ENCODE peak calls at places on chromosomes 16 and 17, in seven cellular contexts. One of them, this sample, is unnamed.

GRCh38 chr17:70184770-70185169 is 15.4 kb downstream of the KCNJ2 start:
- DNase-seq in A673: no peak
- DNase-seq in hepatocyte: peak; percentile 34
- DNase-seq in Panc1: no peak
- DNase-seq in bronchial epithelial cell: peak; percentile 92
- DNase-seq in AG04450: no peak
- DNase-seq in dorsolateral prefrontal cortex: no peak
- DNase-seq in this sample: no peak

GRCh38 chr17:4440690-4441686 is 7.2 kb downstream of the SPNS3 start:
- DNase-seq in AG04450: no peak
- DNase-seq in A673: no peak
- DNase-seq in Panc1: no peak
- DNase-seq in dorsolateral prefrontal cortex: no peak
- DNase-seq in hepatocyte: no peak
- DNase-seq in bronchial epithelial cell: no peak
- DNase-seq in this sample: no peak

GRCh38 chr16:70523621-70524405 is at the start of gene SF3B3:
- DNase-seq in AG04450: no peak
- DNase-seq in hepatocyte: peak; percentile 71
- DNase-seq in dorsolateral prefrontal cortex: peak; percentile 67
- DNase-seq in A673: peak; percentile 83
- DNase-seq in Panc1: peak; percentile 42
- DNase-seq in bronchial epithelial cell: peak; percentile 39
- DNase-seq in this sample: peak; percentile 30

GRCh38 chr17:77615672-77616242 is 342.7 kb upstream of the TNRC6C start:
- DNase-seq in A673: no peak
- DNase-seq in AG04450: no peak
- DNase-seq in Panc1: no peak
- DNase-seq in dorsolateral prefrontal cortex: no peak
- DNase-seq in hepatocyte: no peak
- DNase-seq in bronchial epithelial cell: no peak
- DNase-seq in this sample: no peak

GRCh38 chr17:61201211-61201610 is 198.4 kb upstream of the TBX2 start:
- DNase-seq in AG04450: peak; percentile 97
- DNase-seq in Panc1: peak; percentile 60
- DNase-seq in dorsolateral prefrontal cortex: no peak
- DNase-seq in bronchial epithelial cell: peak; percentile 38
- DNase-seq in A673: no peak
- DNase-seq in hepatocyte: peak; percentile 42
- DNase-seq in this sample: peak; percentile 93

GRCh38 chr17:81044764-81045589 is 10.0 kb downstream of the BAIAP2 start:
- DNase-seq in Panc1: no peak
- DNase-seq in bronchial epithelial cell: no peak
- DNase-seq in A673: peak; percentile 33
- DNase-seq in dorsolateral prefrontal cortex: no peak
- DNase-seq in AG04450: no peak
- DNase-seq in hepatocyte: peak; percentile 75
- DNase-seq in this sample: peak; percentile 39

GRCh38 chr17:5203908-5204294 is 12.2 kb upstream of the ZNF594 start:
- DNase-seq in Panc1: peak; percentile 70
- DNase-seq in dorsolateral prefrontal cortex: no peak
- DNase-seq in A673: no peak
- DNase-seq in AG04450: peak; percentile 20
- DNase-seq in bronchial epithelial cell: peak; percentile 68
- DNase-seq in hepatocyte: no peak
- DNase-seq in this sample: no peak

GRCh38 chr17:80718428-80718827 is 173.8 kb downstream of the RPTOR start:
- DNase-seq in Panc1: no peak
- DNase-seq in bronchial epithelial cell: no peak
- DNase-seq in A673: peak; percentile 46
- DNase-seq in hepatocyte: no peak
- DNase-seq in AG04450: no peak
- DNase-seq in dorsolateral prefrontal cortex: no peak
- DNase-seq in this sample: no peak

GRCh38 chr17:78787444-78787843 is 5.4 kb upstream of the CYTH1 start:
- DNase-seq in AG04450: no peak
- DNase-seq in bronchial epithelial cell: peak; percentile 54
- DNase-seq in A673: no peak
- DNase-seq in dorsolateral prefrontal cortex: no peak
- DNase-seq in Panc1: no peak
- DNase-seq in hepatocyte: no peak
- DNase-seq in this sample: no peak

GRCh38 chr17:1604831-1605528 is 23.7 kb downstream of the SLC43A2 start:
- DNase-seq in AG04450: no peak
- DNase-seq in hepatocyte: peak; percentile 7
- DNase-seq in bronchial epithelial cell: no peak
- DNase-seq in dorsolateral prefrontal cortex: no peak
- DNase-seq in Panc1: no peak
- DNase-seq in A673: no peak
- DNase-seq in this sample: no peak

GRCh38 chr17:60333628-60334031 is 58.3 kb downstream of the USP32 start:
- DNase-seq in AG04450: no peak
- DNase-seq in bronchial epithelial cell: no peak
- DNase-seq in A673: no peak
- DNase-seq in dorsolateral prefrontal cortex: no peak
- DNase-seq in Panc1: no peak
- DNase-seq in hepatocyte: no peak
- DNase-seq in this sample: no peak

GRCh38 chr17:17042851-17043667 is 802 bp downstream of the MPRIP start:
- DNase-seq in dorsolateral prefrontal cortex: no peak
- DNase-seq in Panc1: no peak
- DNase-seq in AG04450: no peak
- DNase-seq in bronchial epithelial cell: peak; percentile 63
- DNase-seq in hepatocyte: no peak
- DNase-seq in A673: no peak
- DNase-seq in this sample: no peak

GRCh38 chr16:7722761-7723160 is 390.1 kb downstream of the RBFOX1 start:
- DNase-seq in hepatocyte: peak; percentile 71
- DNase-seq in AG04450: no peak
- DNase-seq in dorsolateral prefrontal cortex: no peak
- DNase-seq in A673: no peak
- DNase-seq in bronchial epithelial cell: no peak
- DNase-seq in Panc1: no peak
- DNase-seq in this sample: no peak

GRCh38 chr17:64773836-64774761 is 112.0 kb upstream of the SMURF2 start:
- DNase-seq in AG04450: peak; percentile 18
- DNase-seq in A673: peak; percentile 77
- DNase-seq in bronchial epithelial cell: peak; percentile 62
- DNase-seq in dorsolateral prefrontal cortex: no peak
- DNase-seq in Panc1: no peak
- DNase-seq in hepatocyte: peak; percentile 89
- DNase-seq in this sample: peak; percentile 7

GRCh38 chr16:70730016-70730415 is 44.2 kb upstream of the MTSS2 start:
- DNase-seq in AG04450: no peak
- DNase-seq in A673: no peak
- DNase-seq in dorsolateral prefrontal cortex: no peak
- DNase-seq in hepatocyte: no peak
- DNase-seq in Panc1: no peak
- DNase-seq in bronchial epithelial cell: no peak
- DNase-seq in this sample: no peak

GRCh38 chr17:32871736-32872135 is 5.2 kb downstream of the MYO1D start:
- DNase-seq in dorsolateral prefrontal cortex: no peak
- DNase-seq in A673: no peak
- DNase-seq in bronchial epithelial cell: no peak
- DNase-seq in hepatocyte: no peak
- DNase-seq in AG04450: no peak
- DNase-seq in Panc1: no peak
- DNase-seq in this sample: no peak

GRCh38 chr17:42677921-42678781 is 1.4 kb upstream of the PLEKHH3 start:
- DNase-seq in bronchial epithelial cell: peak; percentile 58
- DNase-seq in dorsolateral prefrontal cortex: peak; percentile 86
- DNase-seq in hepatocyte: peak; percentile 93
- DNase-seq in AG04450: no peak
- DNase-seq in A673: peak; percentile 83
- DNase-seq in Panc1: no peak
- DNase-seq in this sample: no peak

GRCh38 chr16:23339781-23340180 is 37.7 kb downstream of the SCNN1B start:
- DNase-seq in AG04450: no peak
- DNase-seq in hepatocyte: no peak
- DNase-seq in dorsolateral prefrontal cortex: no peak
- DNase-seq in bronchial epithelial cell: peak; percentile 47
- DNase-seq in A673: no peak
- DNase-seq in Panc1: no peak
- DNase-seq in this sample: no peak

GRCh38 chr16:49453001-49453400 is 79.4 kb downstream of the C16orf78 start:
- DNase-seq in hepatocyte: no peak
- DNase-seq in A673: no peak
- DNase-seq in bronchial epithelial cell: no peak
- DNase-seq in AG04450: no peak
- DNase-seq in dorsolateral prefrontal cortex: no peak
- DNase-seq in Panc1: no peak
- DNase-seq in this sample: no peak

GRCh38 chr16:4728676-4729075 is 5.4 kb downstream of the ANKS3 start:
- DNase-seq in A673: no peak
- DNase-seq in Panc1: no peak
- DNase-seq in bronchial epithelial cell: no peak
- DNase-seq in AG04450: no peak
- DNase-seq in hepatocyte: no peak
- DNase-seq in dorsolateral prefrontal cortex: no peak
- DNase-seq in this sample: no peak

DNA sequence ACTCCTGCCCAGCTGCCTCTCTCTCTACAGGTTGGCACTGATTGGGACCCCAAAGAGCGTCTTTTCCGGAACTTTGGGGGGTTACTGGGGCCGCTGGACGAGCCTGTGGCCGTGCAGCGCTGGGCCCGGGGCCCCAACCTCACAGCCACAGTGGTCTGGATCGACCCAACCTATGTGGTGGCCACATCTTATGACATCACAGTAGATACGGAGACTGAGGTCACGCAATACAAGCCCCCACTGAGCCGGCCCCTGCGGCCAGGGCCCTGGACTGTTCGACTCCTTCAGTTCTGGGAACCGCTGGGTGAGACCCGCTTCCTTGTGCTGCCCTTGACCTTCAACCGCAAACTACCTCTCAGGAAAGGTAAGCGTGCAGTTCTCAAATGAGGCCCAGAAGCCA is 12.3 kb downstream of the XYLT2 start:
- DNase-seq in Panc1: no peak
- DNase-seq in bronchial epithelial cell: no peak
- DNase-seq in A673: no peak
- DNase-seq in dorsolateral prefrontal cortex: no peak
- DNase-seq in AG04450: no peak
- DNase-seq in hepatocyte: no peak
- DNase-seq in this sample: no peak
- TF ChIP-seq CTCF in Panc1: no peak
- TF ChIP-seq CTCF in bronchial epithelial cell: no peak
- TF ChIP-seq CTCF in A673: no peak
- TF ChIP-seq CTCF in dorsolateral prefrontal cortex: no peak
- TF ChIP-seq CTCF in AG04450: no peak
- TF ChIP-seq CTCF in hepatocyte: no peak
- TF ChIP-seq CTCF in this sample: no peak

GRCh38 chr16:27549857-27550581 is at the start of the genes GTF3C1 and KATNIP:
- DNase-seq in Panc1: peak; percentile 92
- DNase-seq in AG04450: peak; percentile 96
- DNase-seq in hepatocyte: peak; percentile 100
- DNase-seq in dorsolateral prefrontal cortex: peak; percentile 100
- DNase-seq in A673: peak; percentile 99
- DNase-seq in bronchial epithelial cell: peak; percentile 91
- DNase-seq in this sample: peak; percentile 97
- TF ChIP-seq CTCF in Panc1: no peak
- TF ChIP-seq CTCF in AG04450: no peak
- TF ChIP-seq CTCF in hepatocyte: no peak
- TF ChIP-seq CTCF in dorsolateral prefrontal cortex: no peak
- TF ChIP-seq CTCF in A673: no peak
- TF ChIP-seq CTCF in bronchial epithelial cell: no peak
- TF ChIP-seq CTCF in this sample: no peak

GRCh38 chr17:44095647-44096496 is 25.3 kb downstream of the G6PC3 start:
- DNase-seq in Panc1: no peak
- DNase-seq in A673: peak; percentile 94
- DNase-seq in dorsolateral prefrontal cortex: no peak
- DNase-seq in bronchial epithelial cell: peak; percentile 81
- DNase-seq in hepatocyte: peak; percentile 92
- DNase-seq in AG04450: peak; percentile 79
- DNase-seq in this sample: peak; percentile 77
- TF ChIP-seq CTCF in Panc1: no peak
- TF ChIP-seq CTCF in A673: no peak
- TF ChIP-seq CTCF in dorsolateral prefrontal cortex: no peak
- TF ChIP-seq CTCF in bronchial epithelial cell: peak; percentile 28
- TF ChIP-seq CTCF in hepatocyte: no peak
- TF ChIP-seq CTCF in AG04450: peak; percentile 45
- TF ChIP-seq CTCF in this sample: peak; percentile 39

GRCh38 chr16:180101-180920 is at the start of gene HBQ1:
- DNase-seq in AG04450: no peak
- DNase-seq in dorsolateral prefrontal cortex: no peak
- DNase-seq in A673: peak; percentile 65
- DNase-seq in hepatocyte: peak; percentile 66
- DNase-seq in Panc1: no peak
- DNase-seq in bronchial epithelial cell: no peak
- DNase-seq in this sample: no peak
- TF ChIP-seq CTCF in AG04450: peak; percentile 13
- TF ChIP-seq CTCF in dorsolateral prefrontal cortex: peak; percentile 23
- TF ChIP-seq CTCF in A673: peak; percentile 53
- TF ChIP-seq CTCF in hepatocyte: peak; percentile 26
- TF ChIP-seq CTCF in Panc1: peak; percentile 95
- TF ChIP-seq CTCF in bronchial epithelial cell: peak; percentile 26
- TF ChIP-seq CTCF in this sample: no peak

GRCh38 chr16:81598083-81598482 is 153.5 kb downstream of the CMIP start:
- DNase-seq in dorsolateral prefrontal cortex: no peak
- DNase-seq in AG04450: no peak
- DNase-seq in hepatocyte: no peak
- DNase-seq in A673: no peak
- DNase-seq in bronchial epithelial cell: no peak
- DNase-seq in Panc1: no peak
- DNase-seq in this sample: no peak
- TF ChIP-seq CTCF in dorsolateral prefrontal cortex: no peak
- TF ChIP-seq CTCF in AG04450: no peak
- TF ChIP-seq CTCF in hepatocyte: no peak
- TF ChIP-seq CTCF in A673: peak; percentile 12
- TF ChIP-seq CTCF in bronchial epithelial cell: peak; percentile 9
- TF ChIP-seq CTCF in Panc1: no peak
- TF ChIP-seq CTCF in this sample: no peak

GRCh38 chr16:20327444-20328041 is at the start of gene GP2:
- DNase-seq in Panc1: no peak
- DNase-seq in A673: no peak
- DNase-seq in bronchial epithelial cell: no peak
- DNase-seq in dorsolateral prefrontal cortex: no peak
- DNase-seq in hepatocyte: no peak
- DNase-seq in AG04450: no peak
- DNase-seq in this sample: no peak
- TF ChIP-seq CTCF in Panc1: no peak
- TF ChIP-seq CTCF in A673: no peak
- TF ChIP-seq CTCF in bronchial epithelial cell: no peak
- TF ChIP-seq CTCF in dorsolateral prefrontal cortex: no peak
- TF ChIP-seq CTCF in hepatocyte: no peak
- TF ChIP-seq CTCF in AG04450: no peak
- TF ChIP-seq CTCF in this sample: no peak

This sample was measured in AG09319.